ENCODE peak calls at places on chromosome 13, in five cellular contexts. V is thoracic aorta, T is fibroblast of mammary gland, X is OCI-LY7, U is IMR-90. P is an unnamed sample.

GRCh38 chr13:98252931-98253470 is 75.9 kb upstream of the RNF113B start:
- DNase-seq in V (no peak), T (peak), X (no peak), U (peak), P (no peak)

GRCh38 chr13:96898855-96899254 is 95.4 kb downstream of the OXGR1 start:
- DNase-seq in V (no peak), T (no peak), X (no peak), U (no peak), P (no peak)

GRCh38 chr13:28719656-28720055 is 886 bp upstream of the SLC46A3 start:
- DNase-seq in V (no peak), T (peak), X (no peak), U (peak), P (no peak)

GRCh38 chr13:59774511-59774911 is 389.2 kb downstream of the DIAPH3 start:
- DNase-seq in V (no peak), T (peak), X (no peak), U (peak), P (no peak)

GRCh38 chr13:97484286-97484685 is 50.3 kb downstream of the RAP2A start:
- DNase-seq in V (no peak), T (no peak), X (no peak), U (no peak), P (no peak)

GRCh38 chr13:107447591-107447990 is 767.7 kb downstream of the LIG4 start:
- DNase-seq in V (no peak), T (no peak), X (no peak), U (no peak), P (no peak)

GRCh38 chr13:98976941-98977340 is 923 bp downstream of the DOCK9 start:
- DNase-seq in V (no peak), T (no peak), X (no peak), U (peak), P (no peak)

GRCh38 chr13:30569901-30570576 is 47.7 kb upstream of the USPL1 start:
- DNase-seq in V (peak), T (peak), X (no peak), U (peak), P (no peak)

GRCh38 chr13:69374036-69374435 is 733.6 kb upstream of the ATXN8OS start:
- DNase-seq in V (no peak), T (no peak), X (no peak), U (no peak), P (no peak)

GRCh38 chr13:99356216-99357089 is 49.3 kb upstream of the GPR183 start:
- DNase-seq in V (no peak), T (peak), X (peak), U (peak), P (no peak)

GRCh38 chr13:60351326-60351725 is 45.7 kb upstream of the TDRD3 start:
- DNase-seq in V (no peak), T (peak), X (no peak), U (peak), P (no peak)

GRCh38 chr13:87855553-87855952 is 184.4 kb downstream of the SLITRK5 start:
- DNase-seq in V (no peak), T (no peak), X (no peak), U (no peak), P (no peak)

GRCh38 chr13:41802033-41802683 is 158.8 kb downstream of the VWA8 start:
- DNase-seq in V (no peak), T (no peak), X (no peak), U (no peak), P (no peak)

GRCh38 chr13:38417727-38418126 is 68.1 kb downstream of the UFM1 start:
- DNase-seq in V (no peak), T (peak), X (peak), U (peak), P (no peak)

GRCh38 chr13:76884571-76885202 is 1.5 kb downstream of the KCTD12 start:
- DNase-seq in V (no peak), T (peak), X (no peak), U (peak), P (no peak)

GRCh38 chr13:77898097-77898496 is 20.5 kb downstream of the EDNRB start:
- DNase-seq in V (no peak), T (peak), X (no peak), U (peak), P (peak)

GRCh38 chr13:99812611-99813010 is 159.0 kb downstream of the ZIC5 start:
- DNase-seq in V (no peak), T (peak), X (no peak), U (peak), P (no peak)

GRCh38 chr13:76020421-76020955 is 384.4 kb downstream of the LMO7 start:
- DNase-seq in V (no peak), T (no peak), X (no peak), U (no peak), P (no peak)

GRCh38 chr13:80338781-80339577 is 1.9 kb downstream of the SPRY2 start:
- DNase-seq in V (peak), T (peak), X (no peak), U (peak), P (no peak)

GRCh38 chr13:43087960-43088580 is 64.7 kb downstream of the DNAJC15 start:
- DNase-seq in V (no peak), T (peak), X (no peak), U (peak), P (no peak)

GRCh38 chr13:102599451-102600012 is 2.7 kb downstream of the TPP2 start:
- DNase-seq in V (no peak), T (no peak), X (no peak), U (no peak), P (no peak)

GRCh38 chr13:31365630-31366029 is 165.9 kb downstream of the B3GLCT start:
- DNase-seq in V (no peak), T (no peak), X (no peak), U (no peak), P (no peak)

GRCh38 chr13:110266983-110267382 is 40.0 kb downstream of the COL4A1 start:
- DNase-seq in V (no peak), T (no peak), X (no peak), U (no peak), P (no peak)

GRCh38 chr13:51584731-51585191 is 499 bp downstream of the WDFY2 start:
- DNase-seq in V (peak), T (peak), X (peak), U (peak), P (peak)

GRCh38 chr13:91154954-91155353 is 192.5 kb upstream of the MIR17HG start:
- DNase-seq in V (no peak), T (no peak), X (no peak), U (no peak), P (no peak)

GRCh38 chr13:98184796-98185195 is 7.7 kb upstream of the RNF113B start:
- DNase-seq in V (no peak), T (peak), X (no peak), U (peak), P (no peak)

GRCh38 chr13:112782433-112783010 is 92.7 kb downstream of the ATP11A start:
- DNase-seq in V (no peak), T (no peak), X (no peak), U (no peak), P (no peak)

GRCh38 chr13:70579941-70580340 is 471.7 kb upstream of the KLHL1 start:
- DNase-seq in V (no peak), T (no peak), X (no peak), U (no peak), P (no peak)

GRCh38 chr13:72643339-72643989 is 84.0 kb downstream of the MZT1 start:
- DNase-seq in V (no peak), T (peak), X (peak), U (peak), P (peak)

GRCh38 chr13:111912453-111912866 is 154.5 kb upstream of the SOX1 start:
- DNase-seq in V (no peak), T (no peak), X (no peak), U (no peak), P (no peak)

DNA sequence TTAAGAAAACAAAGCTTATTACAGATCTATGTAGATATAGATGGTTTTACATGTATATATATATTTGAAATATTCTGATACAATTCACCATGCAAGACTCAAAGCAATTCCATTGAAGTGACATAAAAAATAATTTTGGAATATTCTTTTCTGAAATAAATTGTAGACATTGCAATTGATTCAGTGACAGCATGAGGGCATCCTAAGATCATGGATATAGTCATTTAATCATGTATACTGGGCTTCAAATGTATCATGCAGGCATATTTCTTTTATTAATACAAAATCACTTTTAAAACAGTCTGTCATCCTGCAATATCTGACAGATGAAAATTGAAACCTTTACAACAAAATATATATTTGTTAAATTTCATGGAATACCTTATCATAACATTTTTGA is 286.7 kb upstream of the SLITRK6 start:
- DNase-seq in V (no peak), T (no peak), X (no peak), U (no peak), P (no peak)
- TF ChIP-seq CTCF in V (no peak), T (no peak), X (peak), U (no peak), P (no peak)

DNA sequence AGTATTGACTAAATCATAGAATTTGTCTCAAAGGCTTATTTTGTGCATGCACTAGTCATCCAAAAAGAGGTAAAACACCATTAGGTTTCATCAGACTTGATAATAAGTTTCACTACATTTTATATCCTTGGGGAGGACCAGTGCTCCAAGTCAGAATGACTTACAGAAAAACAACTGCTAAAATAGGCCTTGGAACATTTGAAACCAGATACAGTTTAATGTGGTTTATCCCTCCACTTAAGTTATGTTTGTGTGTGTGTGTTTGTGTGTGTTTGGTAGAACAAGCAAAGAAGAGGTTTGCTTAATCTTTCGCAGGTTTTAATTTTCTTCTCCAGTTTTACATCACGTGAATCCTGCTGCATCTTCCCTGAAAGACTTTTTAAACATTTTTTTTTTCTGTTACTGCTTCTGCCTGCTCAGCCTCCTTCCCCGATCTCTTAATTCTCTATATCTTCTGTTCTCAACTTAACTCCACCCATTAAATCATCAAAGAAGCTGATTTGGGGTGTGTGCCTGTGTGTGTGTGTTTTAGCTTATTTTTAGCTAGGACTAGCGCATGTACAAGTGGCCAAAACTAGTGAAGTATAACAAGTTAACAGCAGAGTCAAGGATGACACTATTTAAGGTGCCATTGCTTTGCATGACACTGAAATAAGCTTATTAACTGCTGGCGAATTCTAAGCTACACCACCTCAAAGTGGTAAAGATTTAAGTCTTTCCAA is 570.7 kb downstream of the PCDH9 start:
- DNase-seq in V (no peak), T (peak), X (peak), U (no peak), P (no peak)
- H3K4me3 ChIP-seq in V (no peak), T (no peak), X (peak), U (no peak), P (no peak)

GRCh38 chr13:95678967-95679366 is 2.0 kb downstream of the DNAJC3 start:
- DNase-seq in V (no peak), T (no peak), X (no peak), U (no peak), P (no peak)
- TF ChIP-seq CTCF in V (no peak), T (no peak), X (no peak), U (no peak), P (no peak)

GRCh38 chr13:32796754-32797153 is 210.5 kb downstream of the PDS5B start:
- DNase-seq in V (no peak), T (no peak), X (no peak), U (no peak), P (no peak)

GRCh38 chr13:32804673-32805260 is 211.5 kb upstream of the KL start:
- DNase-seq in V (no peak), T (peak), X (no peak), U (peak), P (no peak)

DNA sequence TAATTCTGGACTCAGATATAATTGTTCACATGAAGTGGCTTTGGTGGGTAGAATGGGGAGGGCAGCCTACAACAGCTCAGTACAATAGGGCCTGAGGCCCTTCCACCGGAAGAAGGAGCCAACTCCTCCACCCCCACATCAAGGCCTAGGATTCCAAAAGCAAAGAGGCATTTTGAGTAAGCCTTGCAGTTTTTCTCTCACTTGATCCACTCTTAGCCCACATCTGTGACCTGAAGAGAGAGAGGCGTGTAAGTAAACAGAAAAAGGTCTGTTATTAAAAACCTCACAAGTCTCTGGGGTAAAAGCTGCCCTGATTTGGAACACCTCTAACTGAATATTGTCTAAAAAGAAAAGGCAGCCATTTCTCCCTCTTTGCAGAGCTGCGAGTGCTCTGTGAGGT is 214.1 kb upstream of the KL start:
- DNase-seq in V (no peak), T (no peak), X (no peak), U (no peak), P (no peak)
- H3K4me3 ChIP-seq in V (no peak), T (no peak), X (no peak), U (no peak), P (no peak)

DNA sequence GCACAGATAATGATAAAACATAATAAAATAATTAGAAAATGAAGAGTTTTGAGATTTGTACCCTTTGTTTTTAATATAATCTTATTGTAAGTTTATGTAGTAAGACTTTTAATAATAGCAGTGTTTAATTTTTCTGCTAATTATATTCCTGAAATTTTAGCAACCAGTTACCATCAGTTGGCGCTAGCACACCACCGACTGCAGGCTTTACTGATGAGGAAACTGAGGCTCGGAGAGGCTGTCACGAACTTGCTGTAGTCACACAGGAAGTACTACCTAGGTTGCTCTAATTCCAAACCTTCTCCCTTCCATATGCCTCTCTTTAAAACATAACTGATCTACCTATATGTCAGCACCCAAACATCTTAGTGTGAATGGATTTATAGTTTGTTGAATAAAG is 1.0 kb upstream of the RFXAP start:
- DNase-seq in V (no peak), T (no peak), X (peak), U (no peak), P (no peak)
- TF ChIP-seq CTCF in V (no peak), T (no peak), X (peak), U (no peak), P (no peak)

DNA sequence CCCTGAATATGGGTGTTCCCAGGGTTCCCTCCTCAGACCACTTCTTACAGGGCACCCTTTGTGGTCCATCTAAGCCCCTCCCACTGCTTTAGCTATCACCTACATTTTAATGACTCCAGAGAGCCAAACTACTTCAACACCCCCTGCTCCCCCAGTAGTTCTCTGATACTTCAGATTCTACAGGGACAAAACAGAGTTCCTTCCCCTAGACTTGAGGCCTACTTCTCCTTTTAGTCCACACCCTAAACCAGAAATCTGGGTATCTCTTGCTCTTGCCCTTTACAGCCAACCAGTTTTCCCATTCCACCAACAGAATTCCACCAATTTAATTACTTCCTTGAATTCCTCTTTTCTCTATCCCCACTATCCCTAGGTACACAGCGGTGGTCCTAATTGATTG is 107.2 kb downstream of the KCNRG start:
- DNase-seq in V (no peak), T (no peak), X (peak), U (no peak), P (no peak)
- H3K4me3 ChIP-seq in V (no peak), T (no peak), X (peak), U (no peak), P (no peak)

GRCh38 chr13:34941835-34942731 is at the start of gene NBEA:
- DNase-seq in V (peak), T (peak), X (peak), U (peak), P (peak)
- TF ChIP-seq CTCF in V (peak), T (no peak), X (no peak), U (no peak), P (no peak)

P was measured in GM12864.